ENCODE peak calls at places on chromosomes 5 and 9, in five cellular contexts. Y is astrocyte, K is PC-9, I is brain microvascular endothelial cell, P is A549. W is an unnamed sample.

GRCh38 chr9:137145731-137146526 is 7.0 kb downstream of the GRIN1 start:
- DNase-seq in P (peak), K (no peak), I (no peak), Y (no peak), W (no peak)

GRCh38 chr9:71210326-71210725 is 88.9 kb upstream of the TRPM3 start:
- DNase-seq in I (no peak), Y (no peak), P (no peak), K (no peak), W (no peak)

GRCh38 chr5:72231989-72232703 is 87.9 kb downstream of the MRPS27 start:
- DNase-seq in P (no peak), I (no peak), Y (peak), K (peak), W (no peak)

GRCh38 chr9:137461663-137462395 is 2.7 kb upstream of the NSMF start:
- DNase-seq in I (no peak), K (no peak), Y (no peak), P (peak), W (no peak)

GRCh38 chr5:138760448-138761110 is 7.4 kb downstream of the CTNNA1 start:
- DNase-seq in P (no peak), Y (peak), I (no peak), K (no peak), W (no peak)

GRCh38 chr9:76628155-76628554 is 136.1 kb upstream of the PCA3 start:
- DNase-seq in I (no peak), K (no peak), P (no peak), Y (no peak), W (no peak)

GRCh38 chr9:32404402-32404801 is 20.0 kb downstream of the ACO1 start:
- DNase-seq in Y (no peak), I (no peak), P (no peak), K (no peak), W (no peak)

GRCh38 chr5:139415221-139415861 is 11.5 kb upstream of the SPATA24 start:
- DNase-seq in K (no peak), Y (no peak), P (no peak), I (no peak), W (no peak)

GRCh38 chr5:137442660-137443059 is 56.5 kb downstream of the SPOCK1 start:
- DNase-seq in I (no peak), K (no peak), P (no peak), Y (no peak), W (no peak)

GRCh38 chr5:72845889-72846288 is 29.4 kb downstream of the TNPO1 start:
- DNase-seq in I (no peak), Y (peak), P (no peak), K (no peak), W (no peak)

GRCh38 chr9:14004110-14004509 is 309.8 kb downstream of the NFIB start:
- DNase-seq in P (no peak), K (no peak), I (no peak), Y (no peak), W (no peak)

GRCh38 chr9:37371565-37372464 is 50.7 kb upstream of the GRHPR start:
- DNase-seq in P (no peak), Y (peak), I (peak), K (no peak), W (no peak)

GRCh38 chr5:128201065-128201926 is 117.7 kb downstream of the SLC12A2 start:
- DNase-seq in I (peak), P (peak), Y (peak), K (peak), W (no peak)

GRCh38 chr5:93607367-93608258 is 24.6 kb downstream of the NR2F1 start:
- DNase-seq in P (peak), Y (peak), K (peak), I (peak), W (no peak)

GRCh38 chr9:75892168-75892901 is 1.9 kb downstream of the PCSK5 start:
- DNase-seq in I (no peak), K (peak), P (peak), Y (no peak), W (no peak)

GRCh38 chr9:36037580-36038169 is 962 bp downstream of the RECK start:
- DNase-seq in I (no peak), Y (no peak), K (no peak), P (peak), W (no peak)

GRCh38 chr5:124801551-124801950 is 55.1 kb upstream of the ZNF608 start:
- DNase-seq in K (no peak), P (no peak), I (no peak), Y (no peak), W (no peak)

GRCh38 chr5:66554211-66554610 is 42.0 kb upstream of the MAST4 start:
- DNase-seq in P (no peak), K (no peak), Y (peak), I (peak), W (no peak)

GRCh38 chr5:168023190-168023589 is 268.3 kb upstream of the WWC1 start:
- DNase-seq in K (no peak), P (no peak), I (no peak), Y (no peak), W (no peak)

GRCh38 chr9:91042541-91042940 is 240.9 kb downstream of the SYK start:
- DNase-seq in P (no peak), I (no peak), K (no peak), Y (no peak), W (no peak)

GRCh38 chr5:151628112-151628823 is 37.1 kb upstream of the FAT2 start:
- DNase-seq in I (no peak), K (no peak), P (no peak), Y (peak), W (no peak)

GRCh38 chr5:42531611-42532010 is 108.4 kb downstream of the GHR start:
- DNase-seq in Y (no peak), P (no peak), I (no peak), K (no peak), W (no peak)

GRCh38 chr5:102583663-102584062 is 84.9 kb upstream of the SLCO6A1 start:
- DNase-seq in I (no peak), P (peak), K (no peak), Y (peak), W (no peak)

GRCh38 chr5:138470322-138471285 is 5.3 kb downstream of the EGR1 start:
- DNase-seq in Y (no peak), K (peak), I (peak), P (no peak), W (peak)

GRCh38 chr5:111968459-111968858 is 211.5 kb upstream of the NREP start:
- DNase-seq in Y (no peak), P (no peak), K (no peak), I (no peak), W (no peak)

GRCh38 chr5:32791536-32792240 is 80.6 kb downstream of the NPR3 start:
- DNase-seq in K (no peak), I (no peak), Y (peak), P (no peak), W (no peak)

GRCh38 chr5:54247226-54247625 is 63.1 kb downstream of the ARL15 start:
- DNase-seq in P (no peak), I (no peak), Y (no peak), K (no peak), W (no peak)

GRCh38 chr5:59522201-59522831 is 371.2 kb downstream of the PDE4D start:
- DNase-seq in Y (peak), I (no peak), P (peak), K (no peak), W (no peak)

GRCh38 chr5:1639757-1640156 is 116.0 kb upstream of the LPCAT1 start:
- DNase-seq in K (no peak), I (no peak), P (no peak), Y (no peak), W (no peak)

GRCh38 chr9:90900130-90900529 is 98.5 kb downstream of the SYK start:
- DNase-seq in Y (no peak), K (no peak), P (no peak), I (no peak), W (no peak)

GRCh38 chr5:95959051-95959963 is 2.3 kb downstream of the ELL2 start:
- DNase-seq in I (peak), Y (peak), K (peak), P (no peak), W (no peak)

GRCh38 chr5:150645070-150645700 is 4.7 kb downstream of the SYNPO start:
- DNase-seq in P (no peak), I (peak), Y (peak), K (peak), W (no peak)

GRCh38 chr5:44794371-44794770 is 14.4 kb upstream of the MRPS30 start:
- DNase-seq in K (no peak), I (no peak), Y (no peak), P (no peak), W (no peak)

GRCh38 chr9:114790521-114790920 is 15.3 kb downstream of the TNFSF15 start:
- DNase-seq in P (no peak), I (no peak), Y (peak), K (no peak), W (no peak)

GRCh38 chr5:137587952-137588351 is 88.8 kb upstream of the SPOCK1 start:
- DNase-seq in K (no peak), P (no peak), I (no peak), Y (no peak), W (no peak)

GRCh38 chr5:149274964-149275363 is 3.3 kb downstream of the AFAP1L1 start:
- DNase-seq in I (peak), K (no peak), Y (no peak), P (no peak), W (no peak)

GRCh38 chr9:85079374-85079773 is 409.8 kb downstream of the NTRK2 start:
- DNase-seq in K (no peak), P (no peak), I (no peak), Y (no peak), W (no peak)

GRCh38 chr5:137073192-137073591 is 425.9 kb downstream of the SPOCK1 start:
- DNase-seq in K (no peak), I (no peak), P (no peak), Y (peak), W (no peak)

GRCh38 chr9:3662671-3663070 is 136.9 kb upstream of the RFX3 start:
- DNase-seq in I (peak), P (no peak), K (no peak), Y (peak), W (peak)

GRCh38 chr9:133273819-133274218 is 1.2 kb downstream of the ABO start:
- DNase-seq in Y (no peak), P (no peak), I (no peak), K (no peak), W (no peak)

GRCh38 chr9:133274236-133275104 is 531 bp downstream of the ABO start:
- DNase-seq in P (no peak), K (no peak), Y (no peak), I (no peak), W (no peak)

GRCh38 chr9:133276001-133276884 is 1.2 kb upstream of the ABO start:
- DNase-seq in P (no peak), K (no peak), I (no peak), Y (no peak), W (no peak)

GRCh38 chr9:133276923-133277322 is 1.9 kb upstream of the ABO start:
- DNase-seq in I (no peak), Y (no peak), P (no peak), K (no peak), W (no peak)

DNA sequence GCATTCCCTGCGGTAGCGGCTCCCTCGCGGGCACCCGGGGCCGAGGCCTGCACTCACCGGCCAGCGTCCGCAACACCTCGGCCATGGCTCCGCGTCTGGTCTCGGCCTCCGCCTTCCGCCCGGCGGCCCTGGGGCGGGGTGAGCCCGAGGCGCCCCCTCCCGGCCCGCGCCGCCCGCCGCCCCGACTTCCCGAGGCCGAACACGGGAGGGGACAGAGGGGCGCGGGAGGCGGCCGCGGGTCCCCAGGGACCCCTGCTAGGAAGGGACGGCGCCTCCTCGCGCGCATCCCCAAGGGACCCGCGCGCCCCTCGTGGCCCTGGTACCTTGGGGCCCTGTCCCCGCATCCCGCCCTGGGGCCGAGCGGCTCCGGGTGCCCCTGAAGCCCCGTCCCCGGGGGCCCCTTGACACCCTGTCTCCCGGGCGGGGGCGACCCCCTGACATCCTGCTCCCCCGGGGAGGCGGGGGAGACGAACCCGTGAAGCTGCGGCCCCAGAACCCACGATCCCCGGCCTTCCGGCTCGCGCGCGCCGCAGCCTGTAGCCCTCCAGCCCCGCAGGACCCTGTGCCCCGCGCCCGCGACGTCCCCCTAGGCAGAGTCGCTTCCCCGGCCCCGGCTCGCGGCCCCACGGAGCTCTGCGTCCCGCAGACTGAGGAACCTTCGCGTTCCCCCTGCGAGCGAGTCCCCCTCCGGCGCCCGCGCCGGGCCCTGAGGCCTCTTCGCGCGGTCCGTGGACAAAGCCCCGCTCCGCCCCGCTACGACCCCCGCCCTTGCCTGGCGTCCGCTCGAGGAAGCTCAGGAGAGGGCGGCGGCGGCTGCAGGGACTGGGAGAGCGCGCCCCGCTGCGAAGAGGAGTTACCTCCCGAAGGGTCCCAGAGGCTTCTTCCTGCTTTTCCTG is at the start of gene ABO:
- DNase-seq in K (no peak), I (no peak), Y (no peak), P (no peak), W (no peak)
- H3K4me3 ChIP-seq in K (no peak), I (no peak), Y (no peak), P (peak), W (no peak)

DNA sequence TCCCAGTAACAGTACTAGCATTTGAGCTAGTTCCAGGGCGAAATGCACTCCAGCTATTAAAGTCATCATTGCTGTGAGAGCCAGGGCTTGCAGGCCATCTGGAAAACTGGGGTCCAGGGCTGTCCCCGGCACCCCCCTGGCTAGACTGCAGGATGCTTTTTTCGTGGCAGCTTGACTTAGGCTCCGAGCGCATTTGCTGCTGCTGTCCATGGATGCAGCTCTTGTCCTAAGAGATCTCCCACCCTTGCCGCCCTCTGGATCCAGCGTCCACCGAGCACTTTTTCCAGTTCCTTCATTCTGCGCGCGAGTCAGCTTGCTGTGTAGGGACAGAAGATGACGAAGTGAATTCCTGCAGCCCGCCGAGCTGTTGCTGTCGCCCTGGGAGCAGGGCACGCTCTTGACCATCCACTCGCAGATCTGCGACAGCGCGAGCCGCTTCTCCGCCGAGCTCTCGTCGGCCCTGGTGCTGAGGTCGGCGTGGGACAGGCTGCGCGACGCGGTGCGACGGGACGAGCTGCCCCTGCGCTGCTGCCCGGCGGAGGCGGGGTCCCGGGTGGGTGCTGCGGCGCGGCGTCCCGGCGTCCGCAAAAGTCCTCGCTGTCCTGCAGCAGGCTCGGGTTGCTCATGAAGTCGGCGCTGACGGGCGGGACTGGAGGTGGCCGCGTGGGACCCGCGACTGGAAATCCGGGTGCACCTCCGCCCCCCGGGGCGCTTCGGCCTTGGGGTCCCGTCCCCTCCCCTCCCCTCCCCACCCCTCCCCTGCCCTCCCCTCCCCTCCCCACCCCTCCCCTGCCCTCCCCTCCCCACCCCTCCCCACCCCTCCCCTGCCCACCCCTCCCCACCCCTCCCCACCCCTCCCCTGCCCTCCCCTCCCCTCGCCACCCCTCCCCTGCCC is 30.6 kb downstream of the OR2V1 start:
- DNase-seq in I (no peak), Y (no peak), K (no peak), P (no peak), W (no peak)
- H3K4me3 ChIP-seq in I (peak), Y (no peak), K (no peak), P (no peak), W (peak)

GRCh38 chr5:100654895-100655294 is 119.7 kb downstream of the FAM174A start:
- DNase-seq in K (no peak), Y (no peak), P (no peak), I (no peak), W (no peak)

GRCh38 chr5:100664140-100664539 is 129.0 kb downstream of the FAM174A start:
- DNase-seq in P (no peak), I (no peak), Y (no peak), K (no peak), W (no peak)

GRCh38 chr5:100659080-100659479 is 123.9 kb downstream of the FAM174A start:
- DNase-seq in Y (no peak), K (no peak), I (no peak), P (no peak), W (no peak)
- H3K4me3 ChIP-seq in Y (no peak), K (no peak), I (no peak), P (no peak), W (no peak)

DNA sequence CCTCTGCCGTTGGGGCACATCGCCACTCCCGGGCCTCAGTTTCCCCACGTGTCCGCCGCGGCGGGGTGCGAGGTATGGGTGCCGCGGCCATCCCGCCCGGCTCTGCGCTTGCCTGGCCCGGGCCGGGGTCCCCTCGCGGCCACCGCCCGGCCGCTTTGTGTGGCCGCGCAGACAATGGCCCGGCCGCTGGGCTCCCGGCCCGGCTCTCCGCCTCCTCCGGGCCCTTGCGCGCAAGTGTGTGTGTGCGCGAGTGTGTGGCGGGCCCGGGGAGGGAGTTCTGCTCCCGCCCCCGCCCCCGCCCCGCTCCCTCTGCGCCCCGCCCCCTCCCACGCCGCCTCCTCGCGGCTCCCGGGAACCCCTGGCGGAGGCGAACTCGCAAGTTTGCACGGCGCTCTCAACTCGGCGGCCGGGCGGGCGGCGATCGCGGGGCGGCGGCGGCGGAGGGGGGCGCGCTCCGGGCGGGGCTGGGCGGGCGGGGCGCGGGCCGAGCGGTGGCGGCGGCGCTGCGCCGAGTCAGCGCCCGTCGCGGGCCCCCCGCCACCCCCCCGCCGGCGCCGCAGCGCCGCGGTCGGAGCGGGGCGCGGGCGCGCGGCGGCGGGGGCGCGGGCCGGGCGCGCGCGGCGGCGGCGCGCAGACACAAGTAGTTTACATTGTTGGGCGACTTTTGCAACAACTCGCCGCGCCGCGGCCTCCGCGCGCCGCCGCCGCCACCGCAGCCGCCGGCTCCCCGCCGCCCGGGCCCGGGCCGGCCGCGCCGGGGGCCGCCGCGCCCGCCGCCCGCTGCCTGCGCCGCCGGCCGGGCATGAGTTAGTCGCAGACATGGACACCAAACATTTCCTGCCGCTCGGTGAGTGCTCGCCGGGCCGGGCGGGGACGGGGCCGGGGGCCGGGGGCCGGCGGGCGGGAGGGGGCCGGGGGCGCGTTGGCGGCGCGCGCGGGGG is at the start of gene RXRA:
- DNase-seq in Y (peak), P (peak), K (peak), I (peak), W (peak)
- H3K4me3 ChIP-seq in Y (peak), P (peak), K (peak), I (peak), W (peak)

DNA sequence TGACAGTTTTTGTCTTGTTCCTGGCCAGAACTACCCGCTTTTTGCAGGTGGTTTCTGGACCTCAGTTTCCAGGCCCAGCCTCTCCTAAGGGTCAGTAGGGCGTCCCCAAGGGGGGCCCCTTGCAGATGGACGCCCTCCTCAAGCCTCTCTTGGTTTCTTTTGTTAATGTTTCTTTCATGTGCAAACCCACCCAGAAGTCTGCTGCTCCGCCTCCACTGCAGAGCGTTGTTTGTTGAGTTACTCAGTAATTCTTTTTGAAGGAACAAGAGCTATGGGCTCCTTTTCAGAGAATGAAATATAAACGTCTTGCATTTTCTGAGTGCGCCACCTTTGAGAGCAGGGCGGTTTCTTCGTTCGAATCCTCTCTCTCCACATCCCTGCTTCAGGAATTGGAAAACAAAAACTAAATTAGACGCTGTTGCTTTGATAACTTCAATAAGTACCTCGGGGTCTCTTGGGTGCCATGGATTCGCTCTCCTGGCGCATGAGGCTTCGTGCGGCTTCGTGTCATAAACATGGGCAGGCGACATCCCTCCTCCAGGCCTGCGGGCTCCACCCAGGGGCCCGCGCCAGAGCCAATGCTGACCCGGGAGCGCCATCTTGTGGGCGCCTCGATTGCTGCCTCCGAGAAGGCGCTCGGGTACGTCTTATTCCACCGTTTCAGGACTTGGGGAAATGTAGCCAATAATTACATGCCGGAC is 38.3 kb upstream of the CKMT2 start:
- DNase-seq in K (peak), P (peak), Y (peak), I (peak), W (peak)
- H3K4me3 ChIP-seq in K (no peak), P (no peak), Y (no peak), I (peak), W (peak)